ENCODE peak calls at places on chromosomes 7 and 10, in four cellular contexts. J is SK-N-SH, O is SJCRH30, X is endothelial cell of umbilical vein. Y is an unnamed sample.

GRCh38 chr10:71367279-71367678 is 29.4 kb upstream of the CDH23 start:
- DNase-seq in O (no peak), X (peak), J (no peak), Y (no peak)

GRCh38 chr7:3949226-3949625 is 648.2 kb downstream of the SDK1 start:
- DNase-seq in X (no peak), O (no peak), J (no peak), Y (no peak)

GRCh38 chr10:125772864-125773180 is 2.8 kb downstream of the MMP21 start:
- DNase-seq in O (no peak), J (no peak), X (no peak), Y (no peak)

GRCh38 chr7:48710995-48711394 is 213.4 kb upstream of the CDC14C start:
- DNase-seq in J (no peak), X (no peak), O (no peak), Y (no peak)

GRCh38 chr7:45035371-45035770 is 35.4 kb downstream of the CCM2 start:
- DNase-seq in O (no peak), X (no peak), J (no peak), Y (no peak)

GRCh38 chr7:37391791-37392672 is 56.6 kb downstream of the ELMO1 start:
- DNase-seq in J (no peak), X (peak), O (peak), Y (no peak)

GRCh38 chr7:94912085-94912484 is 4.7 kb downstream of the PPP1R9A start:
- DNase-seq in O (no peak), J (no peak), X (no peak), Y (no peak)

GRCh38 chr10:125742465-125742864 is 23.0 kb downstream of the EDRF1 start:
- DNase-seq in J (no peak), O (no peak), X (peak), Y (no peak)

GRCh38 chr7:74311305-74311744 is 22.1 kb downstream of the CLIP2 start:
- DNase-seq in X (no peak), O (no peak), J (no peak), Y (no peak)

GRCh38 chr7:35257251-35258124 is 3.6 kb upstream of the TBX20 start:
- DNase-seq in X (no peak), J (no peak), O (no peak), Y (no peak)

GRCh38 chr10:60986779-60987178 is 42.8 kb upstream of the RHOBTB1 start:
- DNase-seq in X (peak), J (no peak), O (peak), Y (no peak)

GRCh38 chr10:124946945-124947344 is 5.0 kb downstream of the ZRANB1 start:
- DNase-seq in X (no peak), J (no peak), O (peak), Y (no peak)

GRCh38 chr10:127149613-127150081 is 46.7 kb downstream of the INSYN2A start:
- DNase-seq in X (no peak), J (no peak), O (peak), Y (no peak)

GRCh38 chr10:70650751-70651150 is 21.6 kb upstream of the ADAMTS14 start:
- DNase-seq in J (no peak), X (no peak), O (no peak), Y (no peak)

GRCh38 chr10:33134011-33134751 is 176.2 kb upstream of the ITGB1 start:
- DNase-seq in O (no peak), X (peak), J (no peak), Y (no peak)

DNA sequence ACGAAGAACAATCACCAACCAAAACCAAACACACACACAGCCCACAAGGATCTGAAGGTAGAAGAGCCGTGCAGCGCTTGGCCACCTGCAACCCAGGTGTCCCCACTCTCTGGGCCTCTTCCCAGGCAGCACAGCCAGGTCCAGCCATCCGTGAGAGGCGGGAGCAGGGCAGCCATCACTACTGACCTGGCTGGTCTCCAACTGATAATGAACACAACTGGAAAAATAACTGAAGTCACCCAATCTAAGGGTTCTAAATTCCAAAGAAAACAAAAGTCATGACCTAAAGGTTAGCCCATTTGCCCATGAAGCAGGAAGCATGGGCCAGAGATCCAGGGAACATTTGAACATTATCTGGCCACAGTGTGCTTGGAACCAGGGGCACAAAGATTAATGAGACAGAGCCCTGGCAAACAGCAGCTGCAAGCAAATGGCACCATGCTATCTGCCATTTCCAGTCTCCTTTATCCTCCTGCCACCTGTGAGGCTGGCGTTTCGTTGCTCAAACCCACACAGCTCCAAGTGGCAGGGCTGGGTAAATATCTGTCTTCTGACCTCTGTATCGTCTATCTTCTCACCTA is 207.9 kb downstream of the TNS3 start:
- DNase-seq in X (peak), J (peak), O (peak), Y (no peak)
- H3K27ac ChIP-seq in X (no peak), J (no peak), O (no peak), Y (peak)

DNA sequence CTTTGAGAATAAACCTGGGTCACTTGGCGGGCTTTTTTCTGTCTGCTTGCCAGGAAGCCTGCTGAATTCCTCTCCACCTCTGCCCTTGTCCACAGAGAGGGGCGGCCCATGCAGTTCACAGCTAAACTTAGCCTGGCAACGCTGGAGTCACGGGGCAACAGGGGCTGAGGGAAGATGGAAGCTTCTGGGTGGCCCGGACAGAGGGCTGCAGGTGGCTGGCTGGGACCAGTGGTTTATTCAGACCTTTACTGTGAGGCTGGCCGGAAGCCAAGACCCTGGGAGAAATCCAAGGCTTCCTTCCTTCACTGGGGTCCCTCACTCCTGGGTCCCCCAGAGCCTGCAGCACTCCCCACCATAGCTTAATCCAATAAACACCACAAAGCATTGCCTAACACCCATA is 17.0 kb downstream of the ITPRIP start:
- DNase-seq in X (no peak), O (no peak), J (no peak), Y (peak)
- H3K27ac ChIP-seq in X (no peak), O (no peak), J (no peak), Y (peak)

GRCh38 chr10:48623607-48624132 is 18.8 kb upstream of the ARHGAP22 start:
- DNase-seq in J (no peak), O (no peak), X (peak), Y (no peak)

GRCh38 chr10:48626986-48627731 is 22.3 kb upstream of the ARHGAP22 start:
- DNase-seq in J (no peak), O (no peak), X (no peak), Y (no peak)

GRCh38 chr10:48620719-48621118 is 15.8 kb upstream of the ARHGAP22 start:
- DNase-seq in J (no peak), O (no peak), X (no peak), Y (no peak)

GRCh38 chr10:48625013-48625412 is 20.1 kb upstream of the ARHGAP22 start:
- DNase-seq in J (no peak), X (peak), O (no peak), Y (no peak)

GRCh38 chr10:48623009-48623408 is 18.1 kb upstream of the ARHGAP22 start:
- DNase-seq in J (no peak), X (no peak), O (no peak), Y (no peak)
- H3K27ac ChIP-seq in J (no peak), X (no peak), O (no peak), Y (no peak)

GRCh38 chr10:78763651-78764395 is 304.9 kb upstream of the ZMIZ1 start:
- DNase-seq in O (peak), J (no peak), X (no peak), Y (peak)

GRCh38 chr10:78764846-78765430 is 303.8 kb upstream of the ZMIZ1 start:
- DNase-seq in X (no peak), J (no peak), O (no peak), Y (no peak)

GRCh38 chr10:78761241-78761825 is 307.4 kb upstream of the ZMIZ1 start:
- DNase-seq in O (peak), J (no peak), X (no peak), Y (no peak)

GRCh38 chr10:78764436-78764835 is 304.3 kb upstream of the ZMIZ1 start:
- DNase-seq in J (no peak), O (no peak), X (no peak), Y (no peak)

GRCh38 chr10:78763217-78763616 is 305.5 kb upstream of the ZMIZ1 start:
- DNase-seq in O (no peak), J (no peak), X (no peak), Y (no peak)
- H3K27ac ChIP-seq in O (no peak), J (no peak), X (no peak), Y (no peak)

GRCh38 chr7:98880485-98880884 is 2.2 kb downstream of the TRRAP start:
- DNase-seq in J (no peak), O (no peak), X (no peak), Y (no peak)
- H3K27ac ChIP-seq in J (no peak), O (no peak), X (no peak), Y (no peak)

DNA sequence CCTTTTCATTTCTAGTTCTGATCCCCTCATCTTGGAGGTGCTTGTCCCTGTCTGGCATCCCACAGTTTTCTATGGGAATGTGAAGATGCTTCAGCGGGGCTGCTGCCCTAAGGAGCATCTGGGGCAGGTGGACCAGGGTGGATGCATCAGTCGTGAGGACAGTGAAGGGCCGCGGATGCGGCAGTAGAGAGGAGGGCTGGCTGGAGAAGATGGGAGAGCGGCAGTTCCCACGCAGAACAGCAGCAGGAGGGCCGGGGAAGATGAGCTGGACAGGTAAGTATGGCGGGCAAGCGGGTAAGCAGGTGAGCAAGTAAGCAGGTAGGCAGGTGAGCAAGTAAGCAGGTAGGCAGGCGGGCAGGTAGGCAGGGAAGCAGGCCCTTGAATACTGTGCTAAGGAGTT is 48.9 kb downstream of the ASB13 start:
- DNase-seq in J (no peak), O (no peak), X (no peak), Y (no peak)
- H3K27ac ChIP-seq in J (no peak), O (no peak), X (no peak), Y (no peak)

GRCh38 chr7:46912692-46913091 is 669.2 kb downstream of the TNS3 start:
- DNase-seq in X (no peak), O (no peak), J (no peak), Y (no peak)

GRCh38 chr7:46908770-46909169 is 673.1 kb downstream of the TNS3 start:
- DNase-seq in X (peak), J (no peak), O (peak), Y (no peak)

DNA sequence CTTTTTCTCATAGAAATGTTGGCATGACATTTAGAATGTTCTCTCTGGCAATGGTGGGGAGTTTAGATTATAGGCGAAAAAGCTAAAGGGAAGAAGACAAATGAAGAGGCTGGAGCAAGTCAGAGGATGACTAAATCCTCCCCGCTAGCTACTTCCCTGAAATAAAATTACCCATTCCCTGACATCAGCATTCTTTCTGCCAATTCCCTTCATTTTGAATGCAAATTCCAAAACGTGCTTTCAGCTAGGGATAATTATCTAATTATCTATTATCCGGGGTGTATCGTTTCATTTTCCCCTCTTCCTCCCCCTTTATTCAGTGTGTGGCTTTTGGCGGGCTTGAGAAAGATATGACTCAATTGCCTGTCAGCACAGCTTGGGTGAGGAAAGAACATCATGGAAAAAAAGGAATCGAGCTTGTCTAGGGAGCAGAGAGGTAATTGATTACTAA is 672.3 kb downstream of the TNS3 start:
- DNase-seq in J (no peak), X (no peak), O (no peak), Y (no peak)
- H3K27ac ChIP-seq in J (peak), X (no peak), O (no peak), Y (no peak)

GRCh38 chr7:2713978-2714377 is 26.0 kb downstream of the AMZ1 start:
- DNase-seq in O (no peak), X (no peak), J (no peak), Y (no peak)

GRCh38 chr7:2716488-2716887 is 28.5 kb downstream of the AMZ1 start:
- DNase-seq in O (no peak), X (no peak), J (no peak), Y (no peak)

GRCh38 chr7:2716906-2717292 is 28.9 kb downstream of the AMZ1 start:
- DNase-seq in X (no peak), O (no peak), J (no peak), Y (no peak)

GRCh38 chr7:2714636-2715035 is 26.6 kb downstream of the AMZ1 start:
- DNase-seq in X (no peak), J (no peak), O (no peak), Y (no peak)

GRCh38 chr7:2715341-2716231 is 27.6 kb downstream of the AMZ1 start:
- DNase-seq in O (no peak), J (no peak), X (no peak), Y (no peak)
- H3K27ac ChIP-seq in O (no peak), J (no peak), X (no peak), Y (no peak)

DNA sequence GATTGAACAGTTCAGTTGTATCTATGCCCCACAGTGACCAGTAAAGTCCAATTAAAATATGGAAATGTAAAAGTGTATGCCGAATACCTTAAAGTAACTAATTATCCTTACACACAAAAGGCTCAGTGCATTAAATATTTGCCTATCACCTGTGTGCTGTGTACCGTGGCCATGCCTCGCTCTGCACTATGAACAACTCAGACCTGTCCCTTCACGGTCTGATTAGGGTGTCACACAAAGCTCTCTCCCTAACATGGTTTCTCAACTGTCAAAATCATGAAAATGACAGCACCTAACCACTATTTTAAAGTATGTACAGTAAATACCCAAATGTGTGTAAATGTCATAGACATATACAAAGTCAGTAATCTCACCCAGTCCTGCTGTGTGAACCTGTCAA is 43.1 kb downstream of the STK17A start:
- DNase-seq in X (no peak), O (no peak), J (no peak), Y (no peak)
- H3K27ac ChIP-seq in X (no peak), O (no peak), J (peak), Y (no peak)

GRCh38 chr7:158861936-158862704 is 5.8 kb downstream of the DYNC2I1 start:
- DNase-seq in J (no peak), X (no peak), O (no peak), Y (no peak)

GRCh38 chr7:158864833-158865232 is 8.5 kb downstream of the DYNC2I1 start:
- DNase-seq in X (no peak), J (no peak), O (no peak), Y (no peak)

GRCh38 chr7:158865462-158865922 is 9.1 kb downstream of the DYNC2I1 start:
- DNase-seq in O (no peak), X (peak), J (no peak), Y (no peak)

GRCh38 chr7:158864507-158864820 is 8.1 kb downstream of the DYNC2I1 start:
- DNase-seq in X (no peak), O (no peak), J (no peak), Y (no peak)

GRCh38 chr7:158863611-158864506 is 7.5 kb downstream of the DYNC2I1 start:
- DNase-seq in J (peak), O (peak), X (peak), Y (peak)
- H3K27ac ChIP-seq in J (no peak), O (peak), X (no peak), Y (peak)

Y was measured in heart right ventricle.